ENCODE peak calls at places on chromosome 22, in seven cellular contexts. C is GM12878, M is H1, L is HCT116, O is K562, E is HepG2, J is SK-N-SH. V is an unnamed sample.

GRCh38 chr22:47034905-47035419 is 272.5 kb downstream of the TBC1D22A start:
- DNase-seq in M (no peak), E (no peak), J (peak; percentile 70), C (no peak), L (no peak), O (no peak), V (no peak)

GRCh38 chr22:19802001-19802880 is 41.7 kb downstream of the TBX1 start:
- DNase-seq in O (no peak), L (no peak), M (no peak), C (no peak), J (peak; percentile 39), E (no peak), V (no peak)

GRCh38 chr22:19884954-19885751 is 30.5 kb upstream of the GNB1L start:
- DNase-seq in E (no peak), C (no peak), L (no peak), J (no peak), M (no peak), O (no peak), V (no peak)

GRCh38 chr22:36629320-36629719 is 74.2 kb downstream of the CACNG2 start:
- DNase-seq in C (no peak), O (no peak), L (no peak), J (no peak), M (no peak), E (no peak), V (no peak)

GRCh38 chr22:27581241-27581640 is 220.3 kb downstream of the MN1 start:
- DNase-seq in L (no peak), M (no peak), O (no peak), C (no peak), E (no peak), J (no peak), V (no peak)

GRCh38 chr22:21790359-21790758 is 54.8 kb upstream of the YPEL1 start:
- DNase-seq in O (no peak), J (no peak), E (no peak), L (no peak), M (no peak), C (no peak), V (no peak)

GRCh38 chr22:46547883-46548244 is 10.4 kb upstream of the CELSR1 start:
- DNase-seq in E (peak; percentile 58), M (no peak), C (no peak), L (no peak), J (no peak), O (no peak), V (no peak)

GRCh38 chr22:41840216-41840615 is 7.3 kb downstream of the SREBF2 start:
- DNase-seq in M (no peak), L (no peak), C (no peak), O (no peak), E (no peak), J (no peak), V (no peak)

GRCh38 chr22:27573280-27573711 is 228.3 kb downstream of the MN1 start:
- DNase-seq in O (no peak), J (no peak), M (no peak), E (no peak), L (no peak), C (no peak), V (no peak)

GRCh38 chr22:37581534-37581933 is 1.6 kb upstream of the LGALS2 start:
- DNase-seq in J (no peak), E (no peak), C (no peak), M (no peak), L (no peak), O (no peak), V (no peak)

GRCh38 chr22:46416537-46417267 is 81.2 kb downstream of the TRMU start:
- DNase-seq in L (no peak), M (no peak), C (no peak), O (no peak), J (no peak), E (no peak), V (no peak)

GRCh38 chr22:37358917-37359316 is 68.4 kb downstream of the ELFN2 start:
- DNase-seq in E (no peak), C (no peak), O (no peak), J (no peak), M (no peak), L (no peak), V (no peak)

GRCh38 chr22:20431520-20432237 is 5.9 kb downstream of the SCARF2 start:
- DNase-seq in O (no peak), M (no peak), J (peak; percentile 31), L (no peak), C (no peak), E (no peak), V (no peak)

GRCh38 chr22:19291218-19291579 is 320 bp downstream of the CLTCL1 start:
- DNase-seq in E (no peak), L (no peak), J (peak; percentile 76), C (no peak), M (no peak), O (peak; percentile 77), V (peak; percentile 25)

GRCh38 chr22:45969414-45969799 is 7.6 kb downstream of the WNT7B start:
- DNase-seq in L (no peak), O (no peak), M (no peak), J (peak; percentile 57), C (no peak), E (no peak), V (no peak)

GRCh38 chr22:24761888-24762675 is 12.4 kb downstream of the PIWIL3 start:
- DNase-seq in M (no peak), O (no peak), C (no peak), L (no peak), J (no peak), E (no peak), V (no peak)

GRCh38 chr22:20080445-20080775 is 369 bp downstream of the DGCR8 start:
- DNase-seq in C (no peak), M (no peak), J (peak; percentile 90), L (no peak), O (peak; percentile 96), E (peak; percentile 23), V (peak; percentile 44)

GRCh38 chr22:41898645-41899044 is 16.2 kb downstream of the SHISA8 start:
- DNase-seq in C (no peak), L (no peak), O (no peak), E (no peak), J (no peak), M (no peak), V (no peak)

GRCh38 chr22:49996532-49997220 is 15.9 kb downstream of the IL17REL start:
- DNase-seq in J (no peak), O (no peak), C (no peak), L (no peak), E (no peak), M (no peak), V (no peak)

GRCh38 chr22:25682071-25682470 is 59.9 kb upstream of the MYO18B start:
- DNase-seq in O (no peak), E (no peak), L (no peak), M (no peak), C (no peak), J (no peak), V (no peak)

GRCh38 chr22:41181349-41182241 is 23.5 kb upstream of the L3MBTL2 start:
- DNase-seq in M (no peak), J (no peak), E (no peak), C (no peak), L (no peak), O (no peak), V (no peak)

GRCh38 chr22:23131931-23132330 is 9.9 kb downstream of the RSPH14 start:
- DNase-seq in O (no peak), M (no peak), E (no peak), L (no peak), J (no peak), C (no peak), V (no peak)
- TF ChIP-seq JUND in O (no peak), M (no peak), E (no peak), L (no peak), J (no peak), C (no peak), V (no peak)

GRCh38 chr22:44403930-44404329 is 91.2 kb upstream of the SHISAL1 start:
- DNase-seq in E (no peak), C (no peak), L (no peak), O (no peak), J (no peak), M (no peak), V (no peak)

GRCh38 chr22:44400763-44401060 is 88.0 kb upstream of the SHISAL1 start:
- DNase-seq in L (no peak), E (no peak), C (no peak), O (no peak), M (no peak), J (peak; percentile 11), V (no peak)

GRCh38 chr22:44404341-44405020 is 91.7 kb upstream of the SHISAL1 start:
- DNase-seq in E (no peak), O (no peak), C (no peak), L (no peak), M (no peak), J (no peak), V (no peak)

GRCh38 chr22:44402196-44403111 is 89.7 kb upstream of the SHISAL1 start:
- DNase-seq in J (peak; percentile 11), O (no peak), C (no peak), M (no peak), E (no peak), L (no peak), V (no peak)

DNA sequence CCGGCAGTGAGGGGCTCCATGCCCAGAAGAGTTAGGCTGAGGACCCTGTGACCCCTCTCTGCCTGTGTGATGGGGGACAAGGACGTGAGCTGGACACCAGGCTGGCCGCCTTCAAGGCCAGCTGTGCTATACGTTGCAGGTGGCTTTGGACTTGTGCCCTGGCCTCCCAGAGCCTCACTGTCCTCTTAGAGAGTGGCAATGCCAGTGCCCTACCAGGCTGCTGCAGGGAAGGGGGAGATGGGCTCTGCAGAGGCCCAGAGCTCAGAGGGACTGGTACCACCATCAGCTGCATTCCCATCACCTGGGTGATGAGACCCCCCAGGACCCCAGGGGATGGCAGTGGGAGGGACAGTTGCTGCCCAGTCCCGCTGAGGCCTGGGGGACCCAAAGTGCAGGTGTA is 90.4 kb upstream of the SHISAL1 start:
- DNase-seq in E (no peak), J (no peak), M (no peak), O (no peak), C (no peak), L (no peak), V (no peak)
- TF ChIP-seq JUND in E (no peak), J (no peak), M (no peak), O (no peak), C (no peak), L (no peak), V (no peak)

DNA sequence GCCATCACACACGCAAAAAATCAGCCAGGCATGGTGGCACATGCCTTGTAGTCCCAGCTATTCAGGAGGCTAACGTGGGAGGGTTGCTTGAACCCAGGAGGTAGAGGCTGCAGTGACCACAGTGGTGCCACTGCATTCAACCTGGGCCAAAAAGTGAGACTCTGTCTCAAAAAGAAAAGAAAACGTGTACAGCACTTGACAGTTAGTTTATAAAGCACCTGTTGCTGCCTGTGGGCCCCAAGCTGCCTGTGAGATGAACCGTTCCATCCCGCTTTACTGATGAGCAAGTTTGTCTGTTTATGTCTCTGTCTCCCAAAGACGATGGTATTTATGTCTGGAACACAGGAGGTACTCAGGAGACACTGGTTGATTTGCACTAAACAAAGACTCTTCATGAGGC is 1.5 kb upstream of the PRR5 start:
- DNase-seq in M (no peak), J (no peak), L (no peak), O (no peak), C (no peak), E (no peak), V (no peak)
- TF ChIP-seq JUND in M (no peak), J (no peak), L (no peak), O (no peak), C (no peak), E (no peak), V (no peak)

GRCh38 chr22:44573451-44573850 is 75.4 kb upstream of the RTL6 start:
- DNase-seq in M (no peak), E (no peak), L (no peak), O (no peak), C (no peak), J (no peak), V (no peak)
- TF ChIP-seq JUND in M (no peak), E (no peak), L (no peak), O (no peak), C (no peak), J (no peak), V (no peak)

GRCh38 chr22:31313366-31314147 is 21.3 kb upstream of the PIK3IP1 start:
- DNase-seq in O (peak; percentile 54), J (peak; percentile 72), C (no peak), L (peak; percentile 40), M (peak; percentile 41), E (peak; percentile 46), V (peak; percentile 35)
- TF ChIP-seq JUND in O (no peak), J (no peak), C (no peak), L (no peak), M (no peak), E (no peak), V (no peak)

V was measured in T47D.